ENCODE peak calls at places on chromosomes 3 and 15, in ten cellular contexts. G is tibial nerve, Q is stomach, S is transverse colon, U is A549, L is HepG2, X is SK-N-SH, M is suprapubic skin, Z is sigmoid colon, R is H1. T is an unnamed sample.

GRCh38 chr3:13487403-13487802 is 7.3 kb downstream of the HDAC11 start:
- DNase-seq in G (no peak), Q (no peak), S (no peak), U (no peak), L (no peak), X (no peak), M (no peak), Z (no peak), R (no peak), T (no peak)

GRCh38 chr3:46812237-46812791 is 50.9 kb downstream of the MYL3 start:
- DNase-seq in G (no peak), Q (peak), S (peak), U (peak), L (no peak), X (peak), M (no peak), Z (peak), R (peak), T (peak)

GRCh38 chr15:41940441-41940857 is 31.9 kb downstream of the EHD4 start:
- DNase-seq in G (no peak), Q (no peak), S (no peak), U (peak), L (peak), X (no peak), M (peak), Z (no peak), R (no peak), T (no peak)

GRCh38 chr3:152728346-152728980 is 106.5 kb upstream of the P2RY1 start:
- DNase-seq in G (no peak), Q (no peak), S (no peak), U (no peak), L (no peak), X (no peak), M (no peak), Z (no peak), R (no peak), T (no peak)

GRCh38 chr15:56733131-56734012 is at the start of gene ZNF280D:
- DNase-seq in G (peak), Q (peak), S (peak), U (peak), L (peak), X (peak), M (peak), Z (peak), R (no peak), T (peak)

GRCh38 chr15:87589134-87589533 is 667.4 kb downstream of the NTRK3 start:
- DNase-seq in G (no peak), Q (no peak), S (no peak), U (no peak), L (no peak), X (no peak), M (no peak), Z (no peak), R (no peak), T (no peak)

GRCh38 chr15:27866505-27867165 is 232.5 kb downstream of the OCA2 start:
- DNase-seq in G (no peak), Q (no peak), S (no peak), U (no peak), L (no peak), X (no peak), M (no peak), Z (no peak), R (no peak), T (no peak)

GRCh38 chr3:160003520-160004128 is 15.0 kb downstream of the IL12A start:
- DNase-seq in G (peak), Q (peak), S (peak), U (peak), L (peak), X (peak), M (no peak), Z (peak), R (no peak), T (peak)

GRCh38 chr3:64761729-64762432 is 74.1 kb upstream of the ADAMTS9 start:
- DNase-seq in G (no peak), Q (no peak), S (no peak), U (no peak), L (no peak), X (no peak), M (no peak), Z (no peak), R (no peak), T (no peak)

GRCh38 chr15:91289324-91289723 is 189.3 kb downstream of the SV2B start:
- DNase-seq in G (no peak), Q (no peak), S (no peak), U (peak), L (no peak), X (peak), M (no peak), Z (no peak), R (no peak), T (no peak)

GRCh38 chr3:14118400-14119165 is 6.1 kb downstream of the CHCHD4 start:
- DNase-seq in G (no peak), Q (no peak), S (no peak), U (peak), L (peak), X (no peak), M (peak), Z (no peak), R (no peak), T (peak)

GRCh38 chr3:31391150-31391549 is 141.6 kb upstream of the STT3B start:
- DNase-seq in G (no peak), Q (no peak), S (no peak), U (no peak), L (no peak), X (no peak), M (no peak), Z (no peak), R (no peak), T (no peak)

GRCh38 chr3:197026481-197026866 is 3.1 kb downstream of the MELTF start:
- DNase-seq in G (no peak), Q (no peak), S (no peak), U (no peak), L (no peak), X (no peak), M (no peak), Z (no peak), R (no peak), T (peak)

GRCh38 chr15:77810180-77810579 is 177.5 kb upstream of the LINGO1 start:
- DNase-seq in G (no peak), Q (no peak), S (no peak), U (no peak), L (no peak), X (no peak), M (no peak), Z (no peak), R (no peak), T (no peak)

GRCh38 chr3:123586131-123586530 is 1.3 kb upstream of the HACD2 start:
- DNase-seq in G (no peak), Q (peak), S (peak), U (peak), L (peak), X (peak), M (no peak), Z (no peak), R (peak), T (no peak)

GRCh38 chr3:118729546-118729945 is 305.1 kb downstream of the IGSF11 start:
- DNase-seq in G (no peak), Q (no peak), S (no peak), U (no peak), L (no peak), X (no peak), M (no peak), Z (no peak), R (no peak), T (no peak)

GRCh38 chr15:40115670-40116093 is 7.0 kb upstream of the BMF start:
- DNase-seq in G (peak), Q (peak), S (peak), U (no peak), L (peak), X (no peak), M (peak), Z (no peak), R (no peak), T (no peak)

GRCh38 chr3:138348107-138348949 is at the start of gene MRAS:
- DNase-seq in G (peak), Q (peak), S (peak), U (peak), L (peak), X (peak), M (peak), Z (peak), R (peak), T (peak)

GRCh38 chr3:161893972-161894371 is 397.4 kb downstream of the OTOL1 start:
- DNase-seq in G (no peak), Q (no peak), S (no peak), U (no peak), L (no peak), X (no peak), M (no peak), Z (no peak), R (no peak), T (no peak)

GRCh38 chr3:22228705-22229104 is 477.7 kb upstream of the ZNF385D start:
- DNase-seq in G (no peak), Q (no peak), S (no peak), U (no peak), L (no peak), X (no peak), M (no peak), Z (no peak), R (no peak), T (no peak)

GRCh38 chr3:107208100-107208499 is 169.1 kb upstream of the CCDC54 start:
- DNase-seq in G (no peak), Q (no peak), S (no peak), U (peak), L (no peak), X (no peak), M (no peak), Z (peak), R (no peak), T (no peak)

GRCh38 chr15:45449878-45450277 is 71.5 kb upstream of the GATM start:
- DNase-seq in G (no peak), Q (peak), S (peak), U (no peak), L (no peak), X (no peak), M (no peak), Z (no peak), R (no peak), T (no peak)

GRCh38 chr15:43776101-43776717 is 557 bp downstream of the ELL3 start:
- DNase-seq in G (no peak), Q (peak), S (peak), U (no peak), L (no peak), X (no peak), M (no peak), Z (no peak), R (no peak), T (peak)

GRCh38 chr3:140942221-140943104 is 827 bp downstream of the SLC25A36 start:
- DNase-seq in G (peak), Q (peak), S (peak), U (peak), L (peak), X (peak), M (peak), Z (peak), R (no peak), T (peak)

GRCh38 chr15:50685191-50685975 is 1.2 kb downstream of the TRPM7 start:
- DNase-seq in G (no peak), Q (no peak), S (no peak), U (no peak), L (no peak), X (peak), M (no peak), Z (no peak), R (no peak), T (no peak)

GRCh38 chr15:31402511-31403056 is 75.9 kb downstream of the KLF13 start:
- DNase-seq in G (peak), Q (no peak), S (no peak), U (no peak), L (no peak), X (peak), M (peak), Z (peak), R (no peak), T (peak)

GRCh38 chr15:53713218-53713617 is 46.2 kb downstream of the WDR72 start:
- DNase-seq in G (no peak), Q (no peak), S (no peak), U (no peak), L (no peak), X (no peak), M (no peak), Z (no peak), R (no peak), T (no peak)

GRCh38 chr3:32577621-32578556 is 7.2 kb upstream of the DYNC1LI1 start:
- DNase-seq in G (no peak), Q (no peak), S (no peak), U (no peak), L (no peak), X (no peak), M (no peak), Z (no peak), R (no peak), T (no peak)

GRCh38 chr3:177783338-177783737 is 586.1 kb upstream of the TBL1XR1 start:
- DNase-seq in G (no peak), Q (no peak), S (no peak), U (no peak), L (no peak), X (no peak), M (no peak), Z (no peak), R (no peak), T (no peak)

GRCh38 chr3:149299938-149300791 is 33.3 kb downstream of the TM4SF18 start:
- DNase-seq in G (no peak), Q (peak), S (peak), U (peak), L (peak), X (no peak), M (no peak), Z (no peak), R (no peak), T (no peak)

GRCh38 chr3:8659242-8659641 is 14.6 kb upstream of the SSUH2 start:
- DNase-seq in G (no peak), Q (no peak), S (no peak), U (no peak), L (no peak), X (no peak), M (no peak), Z (no peak), R (no peak), T (no peak)

GRCh38 chr3:149967067-149967685 is 3.5 kb downstream of the PFN2 start:
- DNase-seq in G (no peak), Q (no peak), S (no peak), U (peak), L (peak), X (no peak), M (no peak), Z (no peak), R (no peak), T (no peak)

GRCh38 chr3:73586190-73586589 is 38.6 kb downstream of the PDZRN3 start:
- DNase-seq in G (no peak), Q (no peak), S (no peak), U (no peak), L (no peak), X (no peak), M (no peak), Z (no peak), R (no peak), T (no peak)

GRCh38 chr3:61562810-61563613 is 1.6 kb downstream of the PTPRG start:
- DNase-seq in G (peak), Q (no peak), S (peak), U (no peak), L (peak), X (peak), M (no peak), Z (peak), R (no peak), T (peak)

GRCh38 chr3:61562042-61562809 is 855 bp downstream of the PTPRG start:
- DNase-seq in G (no peak), Q (no peak), S (peak), U (peak), L (no peak), X (peak), M (no peak), Z (peak), R (no peak), T (peak)

GRCh38 chr3:61561374-61562041 is at the start of gene PTPRG:
- DNase-seq in G (peak), Q (peak), S (peak), U (peak), L (peak), X (peak), M (peak), Z (peak), R (peak), T (peak)

GRCh38 chr3:61559108-61559731 is 2.2 kb upstream of the PTPRG start:
- DNase-seq in G (no peak), Q (no peak), S (no peak), U (no peak), L (no peak), X (no peak), M (no peak), Z (no peak), R (no peak), T (no peak)

DNA sequence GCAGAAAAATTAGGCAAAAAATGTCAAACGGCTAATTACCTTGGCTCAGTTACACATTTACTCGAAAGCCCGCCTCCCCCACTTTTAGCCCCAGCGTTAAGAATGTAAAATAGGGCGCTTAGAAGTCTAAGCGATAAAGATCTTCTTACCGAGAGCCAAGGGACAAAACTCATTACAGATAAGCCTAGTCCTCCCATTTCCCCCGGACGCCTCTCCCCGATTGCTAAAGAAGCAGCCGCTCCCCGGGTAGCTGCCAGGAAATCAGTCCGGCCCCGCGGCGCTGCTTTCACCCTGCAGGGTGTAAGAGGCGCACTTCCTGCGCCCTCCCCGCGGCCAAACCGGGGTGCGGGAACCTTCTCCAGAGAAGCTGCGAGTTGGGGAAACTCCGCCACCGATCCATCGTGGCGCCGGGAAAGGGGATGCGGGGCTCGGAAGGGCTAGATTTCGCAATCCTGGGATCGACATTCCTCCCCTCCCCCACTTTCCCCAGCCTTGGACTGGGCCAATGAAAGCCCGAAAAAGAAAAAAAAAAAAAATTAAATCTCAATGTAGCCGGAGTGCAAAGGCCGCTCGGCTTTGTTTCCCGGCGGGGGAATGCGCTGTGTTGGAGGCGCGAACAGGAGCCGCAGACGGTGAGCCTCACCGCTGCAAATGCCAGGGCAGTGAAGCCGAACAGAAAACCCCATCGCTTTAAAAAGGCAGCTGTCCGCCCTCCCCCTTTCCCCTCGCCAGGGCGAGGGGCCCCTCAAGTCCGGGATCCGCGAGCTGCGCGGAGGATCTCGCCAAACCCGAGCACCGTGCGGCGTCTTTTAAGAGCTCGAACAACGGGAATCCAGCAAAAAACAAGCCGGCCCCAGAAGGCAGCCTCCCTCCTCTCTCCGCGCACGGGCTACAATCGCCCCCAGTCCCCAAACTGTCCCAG is 658 bp upstream of the PTPRG start:
- DNase-seq in G (peak), Q (peak), S (peak), U (peak), L (peak), X (peak), M (peak), Z (peak), R (peak), T (peak)
- TF ChIP-seq CTCF in G (no peak), Q (peak), S (peak), U (no peak), L (peak), X (peak), M (no peak), Z (no peak), R (no peak), T (peak)

GRCh38 chr3:79415351-79415750 is 352.4 kb downstream of the ROBO1 start:
- DNase-seq in G (no peak), Q (no peak), S (no peak), U (no peak), L (no peak), X (no peak), M (no peak), Z (no peak), R (no peak), T (no peak)
- H3K4me3 ChIP-seq in G (no peak), Q (no peak), S (no peak), U (no peak), L (no peak), X (no peak), M (no peak), Z (no peak), R (no peak), T (no peak)

GRCh38 chr3:171874879-171875278 is 31.7 kb downstream of the TMEM212 start:
- DNase-seq in G (no peak), Q (no peak), S (no peak), U (peak), L (no peak), X (no peak), M (no peak), Z (no peak), R (no peak), T (no peak)

GRCh38 chr3:171876651-171877272 is 33.6 kb downstream of the TMEM212 start:
- DNase-seq in G (no peak), Q (no peak), S (no peak), U (peak), L (no peak), X (no peak), M (no peak), Z (no peak), R (no peak), T (no peak)

GRCh38 chr3:171873561-171873960 is 30.4 kb downstream of the TMEM212 start:
- DNase-seq in G (no peak), Q (no peak), S (no peak), U (peak), L (no peak), X (no peak), M (no peak), Z (no peak), R (no peak), T (no peak)

GRCh38 chr3:171875923-171876412 is 32.8 kb downstream of the TMEM212 start:
- DNase-seq in G (no peak), Q (no peak), S (no peak), U (peak), L (peak), X (no peak), M (no peak), Z (no peak), R (no peak), T (no peak)

DNA sequence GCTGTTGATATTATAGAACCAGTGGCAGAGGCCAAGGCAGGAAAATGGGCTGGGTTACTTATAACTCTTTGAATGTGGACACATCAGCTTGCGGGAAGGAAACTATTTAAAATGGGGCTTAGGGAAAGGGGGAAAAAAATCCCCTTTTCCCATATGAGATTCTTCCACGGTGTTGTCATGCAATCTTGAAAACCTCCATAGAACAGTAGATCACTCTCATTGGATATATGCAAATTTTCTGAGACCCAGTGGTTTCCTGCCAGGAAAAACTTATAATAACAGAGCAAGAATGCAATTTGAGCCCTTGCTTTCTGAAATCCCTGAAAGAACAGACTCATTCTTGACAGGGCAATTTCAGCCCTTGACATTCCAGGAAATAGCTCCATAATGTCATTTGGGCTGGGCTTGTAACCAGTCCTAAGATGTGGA is 31.1 kb downstream of the TMEM212 start:
- DNase-seq in G (no peak), Q (no peak), S (no peak), U (peak), L (peak), X (no peak), M (no peak), Z (no peak), R (peak), T (no peak)
- TF ChIP-seq EP300 in G (no peak), Q (no peak), S (no peak), U (no peak), L (no peak), X (peak), M (no peak), Z (no peak), R (no peak), T (no peak)

GRCh38 chr15:100923902-100924301 is 4.7 kb downstream of the LRRK1 start:
- DNase-seq in G (no peak), Q (no peak), S (no peak), U (no peak), L (no peak), X (no peak), M (no peak), Z (no peak), R (no peak), T (peak)
- TF ChIP-seq CTCF in G (no peak), Q (no peak), S (no peak), U (no peak), L (no peak), X (no peak), M (no peak), Z (no peak), R (no peak), T (no peak)

GRCh38 chr3:176395269-176395668 is 802.0 kb downstream of the TBL1XR1 start:
- DNase-seq in G (no peak), Q (no peak), S (no peak), U (no peak), L (no peak), X (no peak), M (no peak), Z (no peak), R (no peak), T (no peak)
- H3K4me3 ChIP-seq in G (no peak), Q (no peak), S (no peak), U (no peak), L (no peak), X (no peak), M (no peak), Z (no peak), R (no peak), T (no peak)

T was measured in ovary.